ENCODE peak calls at places on chromosome 5, in eight cellular contexts. V, M, X, E, D, W, T and R are unnamed samples.
A peak's percentile ranks its signal among the peaks of the same experiment; 100 is the strongest.

GRCh38 chr5:35183243-35183955 is 46.9 kb downstream of the PRLR start:
- DNase-seq in V (no peak), M (peak; percentile 29), D (peak; percentile 34), T (peak; percentile 84), E (peak; percentile 72), X (peak; percentile 34), W (peak; percentile 74), R (peak; percentile 69)

GRCh38 chr5:17333755-17334154 is 116.3 kb downstream of the BASP1 start:
- DNase-seq in T (no peak), M (no peak), X (no peak), V (no peak), W (no peak), E (no peak), D (no peak), R (no peak)

GRCh38 chr5:68458416-68458815 is 242.9 kb downstream of the PIK3R1 start:
- DNase-seq in D (no peak), W (no peak), E (no peak), X (no peak), V (no peak), T (no peak), M (no peak), R (no peak)

GRCh38 chr5:31048282-31048974 is 145.1 kb upstream of the CDH6 start:
- DNase-seq in E (no peak), V (no peak), X (no peak), T (no peak), W (no peak), D (no peak), M (no peak), R (no peak)

GRCh38 chr5:177357459-177358332 is at the start of gene RGS14:
- DNase-seq in E (peak; percentile 70), T (no peak), X (no peak), W (no peak), D (no peak), V (no peak), M (no peak), R (no peak)

GRCh38 chr5:146302428-146302827 is 36.2 kb upstream of the POU4F3 start:
- DNase-seq in E (no peak), D (no peak), W (no peak), T (no peak), X (no peak), M (no peak), V (no peak), R (no peak)

GRCh38 chr5:111252799-111253564 is 28.8 kb downstream of the CAMK4 start:
- DNase-seq in X (no peak), T (no peak), W (no peak), E (no peak), M (no peak), D (no peak), V (no peak), R (no peak)

GRCh38 chr5:91386120-91386519 is 3.0 kb upstream of the ARRDC3 start:
- DNase-seq in D (no peak), X (no peak), V (no peak), W (no peak), T (no peak), E (no peak), M (no peak), R (no peak)

GRCh38 chr5:176660530-176660859 is 13.2 kb downstream of the TSPAN17 start:
- DNase-seq in E (no peak), W (no peak), V (no peak), M (no peak), T (no peak), D (no peak), X (no peak), R (no peak)

GRCh38 chr5:174692982-174693422 is 31.4 kb upstream of the MSX2 start:
- DNase-seq in W (peak; percentile 71), D (no peak), X (peak; percentile 81), V (no peak), E (no peak), M (no peak), T (peak; percentile 78), R (no peak)

GRCh38 chr5:174692381-174692780 is 32.0 kb upstream of the MSX2 start:
- DNase-seq in W (no peak), T (peak; percentile 12), E (no peak), V (no peak), M (no peak), D (no peak), X (no peak), R (no peak)

GRCh38 chr5:174690256-174690655 is 34.1 kb upstream of the MSX2 start:
- DNase-seq in E (peak; percentile 23), V (no peak), X (peak; percentile 3), W (peak; percentile 63), T (peak; percentile 49), M (no peak), D (no peak), R (no peak)

GRCh38 chr5:174688441-174689354 is 35.7 kb upstream of the MSX2 start:
- DNase-seq in V (no peak), X (no peak), W (peak; percentile 50), E (no peak), D (no peak), M (no peak), T (peak; percentile 68), R (no peak)

GRCh38 chr5:174687503-174687902 is 36.9 kb upstream of the MSX2 start:
- DNase-seq in T (no peak), W (no peak), M (no peak), X (no peak), E (no peak), D (no peak), V (no peak), R (no peak)
- H3K27me3 ChIP-seq in T (peaks cover 46% of the 10 kb centered on the region), W (peaks cover 10% of the 10 kb centered on the region), M (no peaks in the 10 kb centered on the region), X (peaks cover 25% of the 10 kb centered on the region), E (peaks cover 24% of the 10 kb centered on the region), D (no peaks in the 10 kb centered on the region), V (peaks cover 45% of the 10 kb centered on the region), R (peaks cover 60% of the 10 kb centered on the region)

DNA sequence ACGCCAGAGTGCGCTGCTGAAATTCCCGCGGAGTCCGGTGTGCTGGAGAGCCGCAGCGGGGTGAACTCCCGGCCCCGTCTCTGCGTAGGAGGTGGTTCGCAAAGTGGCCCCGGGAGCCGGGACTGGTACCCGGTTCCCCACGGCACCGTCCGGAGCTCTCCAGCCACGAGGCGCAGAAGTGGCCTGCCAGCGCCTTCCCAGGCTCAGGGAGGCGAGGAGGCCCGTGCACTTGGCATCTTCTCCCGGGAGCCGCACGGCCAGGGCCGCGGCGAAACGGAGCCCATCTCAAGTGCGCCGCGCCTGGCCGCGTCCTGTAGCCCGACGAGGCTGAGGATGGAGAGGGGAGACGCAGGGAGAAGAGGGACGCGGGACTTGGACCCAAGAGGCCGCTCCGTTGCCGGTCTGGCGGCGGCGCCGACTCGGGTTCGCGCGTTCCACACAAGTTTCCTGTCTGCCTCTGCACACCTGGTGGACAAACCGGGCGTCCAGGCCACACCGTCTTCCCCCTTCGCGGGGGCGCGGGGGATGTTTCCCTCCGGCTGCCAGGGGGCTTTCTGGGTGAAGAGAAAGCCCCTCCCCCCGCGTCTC is 1.0 kb upstream of the IRX1 start:
- DNase-seq in E (no peak), V (no peak), T (peak; percentile 77), D (no peak), X (peak; percentile 74), W (peak; percentile 64), M (no peak), R (no peak)
- TF ChIP-seq CTCF in E (no peak), V (no peak), T (no peak), D (no peak), X (no peak), W (peak; percentile 42), M (no peak), R (no peak)

DNA sequence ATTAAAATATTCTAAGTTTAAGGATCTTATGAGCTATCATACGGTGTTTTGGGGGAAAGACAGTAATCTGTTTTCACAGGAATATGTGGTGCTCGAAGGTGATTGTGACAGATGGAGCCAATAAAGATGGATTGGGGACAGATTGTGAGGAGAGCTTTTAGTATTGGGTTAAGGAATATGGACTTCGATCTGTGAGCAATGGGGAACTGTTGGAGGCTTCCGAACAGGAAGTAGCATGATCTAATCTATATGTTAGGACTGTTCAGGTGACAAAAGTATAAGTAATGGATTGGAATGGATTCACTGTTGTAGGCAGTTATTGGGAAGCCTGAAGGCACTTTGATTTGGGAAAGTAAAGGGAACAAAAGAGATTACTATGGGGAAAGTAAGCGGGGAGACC is 7.4 kb upstream of the ELL2 start:
- DNase-seq in W (no peak), E (no peak), T (no peak), V (no peak), X (no peak), D (no peak), M (no peak), R (no peak)
- H3K27ac ChIP-seq in W (no peak overlapping the region), E (no peak overlapping the region), T (no peak overlapping the region), V (no peak overlapping the region), X (no peak overlapping the region), D (no peak overlapping the region), M (no peak overlapping the region), R (no peak overlapping the region)

GRCh38 chr5:139901251-139901575 is 105.6 kb downstream of the PSD2 start:
- DNase-seq in T (no peak), X (no peak), D (no peak), W (no peak), E (no peak), M (no peak), V (no peak), R (no peak)
- H3K27me3 ChIP-seq in T (peaks cover 78% of the 10 kb centered on the region), X (peaks cover 21% of the 10 kb centered on the region), D (peaks cover 11% of the 10 kb centered on the region), W (peaks cover 48% of the 10 kb centered on the region), E (peaks cover 18% of the 10 kb centered on the region), M (no peaks in the 10 kb centered on the region), V (peaks cover 6% of the 10 kb centered on the region), R (no peaks in the 10 kb centered on the region)

DNA sequence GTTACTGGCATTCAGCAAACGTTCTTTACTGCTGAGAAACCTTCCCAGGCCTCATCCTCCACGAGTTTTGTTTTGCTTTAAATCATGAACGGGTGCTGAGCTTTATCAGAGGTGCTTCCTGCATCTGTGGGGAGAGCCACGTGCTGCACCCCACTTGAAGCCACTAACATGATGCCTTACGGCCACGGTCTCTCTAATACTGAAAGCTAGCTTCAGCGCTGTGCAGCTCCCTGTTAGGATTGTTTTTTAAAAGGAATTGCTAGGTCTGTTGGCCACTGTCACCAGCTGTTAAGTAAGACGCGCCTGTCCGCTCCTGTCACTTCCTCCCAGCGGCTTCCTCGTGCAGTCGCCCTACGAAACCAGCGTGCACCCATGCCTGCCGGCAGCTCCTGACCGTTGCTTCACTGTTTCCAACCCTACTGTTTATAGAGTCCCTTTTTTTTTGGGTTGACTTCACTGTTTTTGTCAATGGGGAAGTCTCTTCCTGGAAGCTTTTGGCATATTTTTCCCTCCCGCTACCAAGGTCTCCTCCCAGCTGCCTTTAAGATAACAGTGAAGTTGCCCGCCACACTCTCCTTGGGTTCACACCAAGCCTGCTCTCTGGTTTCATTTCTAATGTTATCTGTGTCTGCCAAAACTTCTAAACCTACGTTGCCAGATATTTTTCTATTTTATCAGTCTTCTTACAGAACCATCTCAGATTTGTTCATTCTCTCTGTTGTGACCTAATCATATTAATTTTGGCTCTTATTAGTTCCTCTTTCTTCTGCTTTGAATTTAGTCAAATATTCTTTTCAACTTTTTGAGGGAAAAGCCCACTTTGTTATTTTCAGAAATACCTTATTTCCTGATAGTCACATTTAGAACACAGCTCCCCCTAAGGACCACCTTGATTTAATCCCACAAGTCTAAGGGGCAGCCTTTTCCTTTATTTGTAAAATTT is 20.2 kb downstream of the LPCAT1 start:
- DNase-seq in E (no peak), W (no peak), T (no peak), D (no peak), V (peak; percentile 41), X (no peak), M (no peak), R (peak; percentile 13)
- TF ChIP-seq CTCF in E (no peak), W (peak; percentile 33), T (peak; percentile 39), D (no peak), V (no peak), X (peak; percentile 2), M (no peak), R (no peak)

DNA sequence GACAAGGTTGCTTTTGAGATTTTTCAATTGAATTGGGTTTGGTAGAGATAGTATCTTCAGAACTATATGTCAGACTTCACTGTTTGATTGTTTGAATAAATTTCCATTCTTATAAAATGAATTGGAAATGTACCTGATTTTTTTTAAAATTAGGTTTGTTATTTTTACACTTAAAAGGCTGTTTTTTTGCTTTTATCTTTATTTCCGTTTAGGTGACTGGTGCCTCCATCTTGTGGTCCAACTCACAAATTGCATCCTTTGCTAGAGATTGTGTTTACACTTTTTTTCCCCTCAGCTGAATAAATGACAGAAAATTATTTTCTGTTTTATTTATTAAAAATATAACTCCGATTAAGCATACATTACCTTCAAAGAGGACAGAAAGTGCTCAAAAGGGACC is 15.6 kb downstream of the NDUFAF2 start:
- DNase-seq in X (peak; percentile 5), W (no peak), T (peak; percentile 55), E (peak; percentile 16), M (no peak), D (no peak), V (no peak), R (no peak)
- H3K27ac ChIP-seq in X (no peak overlapping the region), W (no peak overlapping the region), T (no peak overlapping the region), E (no peak overlapping the region), M (no peak overlapping the region), D (no peak overlapping the region), V (no peak overlapping the region), R (no peak overlapping the region)